ENCODE peak calls at places on chromosomes 2 and 18, in four cellular contexts. V is endodermal cell, P is B cell, U is RWPE1. D is an unnamed sample.

GRCh38 chr2:237141556-237141955 is 55.9 kb downstream of the COPS8 start:
- DNase-seq in V (no peak), P (no peak), U (no peak), D (peak)

GRCh38 chr2:729363-729762 is 52.2 kb upstream of the TMEM18 start:
- DNase-seq in V (no peak), P (no peak), U (no peak), D (no peak)

GRCh38 chr18:22169011-22169888 is at the start of gene GATA6:
- DNase-seq in V (peak), P (peak), U (peak), D (peak)

GRCh38 chr2:11499081-11499743 is 33.3 kb upstream of the E2F6 start:
- DNase-seq in V (peak), P (no peak), U (no peak), D (no peak)

GRCh38 chr2:105919191-105919811 is 174.6 kb downstream of the NCK2 start:
- DNase-seq in V (no peak), P (no peak), U (peak), D (no peak)

GRCh38 chr2:189143930-189144329 is 35.6 kb downstream of the COL5A2 start:
- DNase-seq in V (no peak), P (no peak), U (no peak), D (no peak)

GRCh38 chr2:109690822-109691541 is 76.8 kb downstream of the SOWAHC start:
- DNase-seq in V (no peak), P (no peak), U (no peak), D (no peak)

GRCh38 chr2:127641846-127642510 is 4.0 kb upstream of the GPR17 start:
- DNase-seq in V (no peak), P (peak), U (no peak), D (no peak)

GRCh38 chr2:216770050-216770449 is 74.7 kb upstream of the IGFBP5 start:
- DNase-seq in V (no peak), P (no peak), U (no peak), D (no peak)

GRCh38 chr2:65072181-65072970 is 16.2 kb downstream of the CEP68 start:
- DNase-seq in V (no peak), P (peak), U (no peak), D (no peak)

GRCh38 chr2:206275274-206276160 is 1.1 kb downstream of the ZDBF2 start:
- DNase-seq in V (no peak), P (peak), U (peak), D (no peak)

GRCh38 chr2:105510761-105511669 is 112.2 kb upstream of the FHL2 start:
- DNase-seq in V (no peak), P (no peak), U (peak), D (no peak)

DNA sequence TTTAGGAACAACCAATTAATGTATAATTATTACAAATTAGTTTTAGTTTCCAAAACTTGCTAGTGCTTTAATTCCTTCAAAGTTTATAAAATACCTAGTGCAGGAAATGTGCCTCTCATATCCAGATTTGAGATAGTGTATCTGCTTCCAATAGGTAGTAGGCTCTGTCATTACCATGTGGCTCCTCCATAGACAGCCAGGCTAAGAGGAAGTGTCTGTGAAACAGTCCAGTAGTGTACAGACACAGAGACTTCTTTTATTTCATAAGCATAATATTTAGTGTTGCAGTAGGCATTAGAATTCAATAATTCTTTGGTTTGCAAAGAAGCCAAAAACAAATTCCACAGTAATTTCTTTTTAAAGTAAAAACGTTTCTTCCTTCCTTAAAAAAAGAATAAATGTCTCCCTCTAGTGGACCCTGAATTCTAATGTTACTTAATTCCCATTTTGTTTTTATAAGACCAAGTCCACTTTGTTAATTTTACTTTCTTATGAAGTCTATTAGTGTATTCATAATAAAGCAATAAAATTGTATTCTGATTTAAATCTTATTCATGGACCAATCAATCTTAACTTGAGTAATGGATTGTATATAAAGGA is 101.2 kb downstream of the NEB start:
- DNase-seq in V (no peak), P (no peak), U (no peak), D (no peak)
- TF ChIP-seq CTCF in V (peak), P (peak), U (peak), D (peak)

DNA sequence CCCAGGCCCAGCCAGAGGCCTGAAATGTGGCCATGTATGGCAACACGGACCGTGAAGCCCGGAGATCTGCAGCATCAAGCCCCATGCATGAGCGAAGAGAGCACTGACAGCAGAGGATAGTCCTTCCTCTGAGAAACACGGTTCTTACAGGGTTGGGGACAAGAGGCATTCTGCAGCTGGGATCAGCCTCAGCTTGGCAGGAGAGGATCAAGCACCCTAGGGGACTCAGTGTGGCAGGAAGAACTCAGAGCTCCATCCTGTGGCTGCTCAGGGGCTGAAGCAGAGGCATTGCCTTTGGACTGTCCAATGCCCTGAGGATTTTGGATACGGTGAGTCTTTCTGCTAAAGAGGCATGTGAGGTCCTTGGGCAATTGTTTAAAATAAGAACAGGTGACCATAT is 368.7 kb downstream of the ZNF516 start:
- DNase-seq in V (peak), P (no peak), U (no peak), D (no peak)
- TF ChIP-seq CTCF in V (peak), P (no peak), U (no peak), D (no peak)

DNA sequence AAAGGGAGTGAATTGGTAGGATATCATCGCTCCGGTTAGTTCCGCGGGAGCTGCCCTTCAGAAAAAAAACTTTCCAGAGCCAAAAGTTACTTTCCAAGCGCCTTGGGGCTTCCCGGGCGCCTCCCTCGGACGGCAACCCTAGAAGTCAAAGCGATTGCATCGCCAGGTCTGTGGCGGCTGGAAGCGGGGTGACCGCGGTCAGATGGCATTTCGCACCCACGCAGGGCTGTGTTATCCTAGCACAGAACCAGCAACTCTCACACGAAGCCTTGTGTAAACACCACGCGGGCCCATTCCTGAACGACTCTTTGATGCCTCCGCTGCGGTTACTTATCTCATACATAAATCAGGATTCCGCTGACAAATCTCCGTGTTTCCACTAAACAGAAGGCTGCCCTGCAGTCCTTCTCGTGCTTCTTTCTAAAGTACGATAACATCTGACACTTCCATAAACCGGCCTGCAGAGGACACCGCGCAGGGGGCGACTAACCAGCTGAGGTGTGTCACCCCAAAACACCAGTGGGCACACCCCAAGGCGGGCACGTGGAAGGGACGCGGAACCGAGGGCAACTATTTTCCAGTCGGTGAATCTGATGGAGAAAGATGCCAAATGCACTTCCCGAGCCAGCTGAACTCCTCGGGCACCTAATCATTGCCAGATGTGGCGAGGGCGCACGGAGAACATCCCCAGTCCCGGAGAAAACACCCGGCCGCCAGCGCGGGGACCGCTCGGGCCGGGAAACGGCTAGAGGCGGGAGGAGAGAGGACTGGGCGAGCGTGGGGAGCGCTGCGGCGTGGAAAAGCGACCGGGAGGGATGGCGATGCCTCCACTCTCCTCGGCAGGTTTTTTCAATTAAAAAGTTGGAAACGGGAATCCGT is 911 bp downstream of the COLEC12 start:
- DNase-seq in V (peak), P (no peak), U (no peak), D (no peak)
- TF ChIP-seq CTCF in V (no peak), P (no peak), U (no peak), D (no peak)

GRCh38 chr2:241267249-241268067 is 48.0 kb downstream of the HDLBP start:
- DNase-seq in V (peak), P (peak), U (no peak), D (peak)

GRCh38 chr2:241270531-241270930 is 44.9 kb downstream of the HDLBP start:
- DNase-seq in V (no peak), P (no peak), U (no peak), D (peak)

GRCh38 chr2:241269707-241270520 is 45.6 kb downstream of the HDLBP start:
- DNase-seq in V (no peak), P (no peak), U (no peak), D (peak)

GRCh38 chr2:241268306-241268705 is 47.2 kb downstream of the HDLBP start:
- DNase-seq in V (peak), P (no peak), U (no peak), D (no peak)

DNA sequence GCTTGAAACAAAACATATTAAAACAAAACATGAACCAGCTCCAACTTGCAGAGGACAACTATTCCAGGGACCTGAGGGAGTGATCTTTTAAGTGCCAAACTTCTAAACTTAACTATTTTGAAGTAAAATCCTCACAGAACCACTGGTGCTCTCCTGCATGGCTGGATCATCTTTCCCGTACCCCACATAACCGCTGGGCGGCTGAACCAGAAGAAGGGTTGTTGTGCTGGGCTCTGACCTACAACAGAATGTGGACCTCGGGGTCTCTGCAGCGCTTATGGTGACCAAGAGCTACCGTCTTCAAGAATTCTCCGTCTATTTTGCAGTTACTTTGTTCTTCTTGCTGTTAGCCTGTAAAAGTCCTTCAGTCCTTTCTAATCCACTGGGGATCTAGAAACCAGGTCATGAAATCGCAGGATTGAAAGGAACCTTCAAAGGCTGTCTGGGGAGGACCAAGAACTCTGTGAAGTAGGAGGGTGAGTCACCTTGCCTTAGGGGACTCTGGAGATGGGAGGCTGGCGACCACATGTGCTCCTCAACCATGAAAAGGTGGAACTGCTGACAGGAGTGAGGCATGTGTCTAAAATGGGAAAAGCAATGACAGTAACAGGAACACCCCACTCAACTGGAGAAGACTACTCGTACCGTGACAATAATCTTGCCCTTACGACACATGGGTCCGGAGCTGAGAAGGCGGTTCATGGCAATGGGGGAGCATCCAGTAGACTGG is 46.6 kb downstream of the HDLBP start:
- DNase-seq in V (no peak), P (no peak), U (peak), D (peak)
- TF ChIP-seq CTCF in V (no peak), P (no peak), U (no peak), D (no peak)

DNA sequence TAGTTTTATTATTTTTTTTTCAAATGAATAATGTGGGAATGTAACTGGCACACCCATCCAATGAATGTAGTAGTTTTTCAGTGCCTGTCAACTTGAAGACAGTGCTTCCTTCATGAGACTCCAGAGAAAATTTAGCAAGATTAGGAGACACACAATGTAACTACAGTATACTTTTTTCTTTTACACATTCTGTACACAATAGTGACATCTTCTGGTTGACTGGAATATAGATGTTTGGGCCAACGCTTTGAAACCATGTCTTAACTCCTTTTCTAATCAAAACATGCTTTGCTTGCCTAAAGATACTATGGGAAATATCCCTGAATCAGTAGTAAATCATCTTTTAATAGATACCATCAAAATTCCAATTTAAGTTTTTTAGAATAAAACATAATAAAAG is 229.5 kb upstream of the ZC3H15 start:
- DNase-seq in V (no peak), P (no peak), U (peak), D (no peak)
- TF ChIP-seq CTCF in V (peak), P (peak), U (peak), D (peak)

GRCh38 chr2:169673921-169674320 is 20.3 kb downstream of the CFAP210 start:
- DNase-seq in V (no peak), P (no peak), U (no peak), D (no peak)
- TF ChIP-seq CTCF in V (no peak), P (no peak), U (no peak), D (no peak)

DNA sequence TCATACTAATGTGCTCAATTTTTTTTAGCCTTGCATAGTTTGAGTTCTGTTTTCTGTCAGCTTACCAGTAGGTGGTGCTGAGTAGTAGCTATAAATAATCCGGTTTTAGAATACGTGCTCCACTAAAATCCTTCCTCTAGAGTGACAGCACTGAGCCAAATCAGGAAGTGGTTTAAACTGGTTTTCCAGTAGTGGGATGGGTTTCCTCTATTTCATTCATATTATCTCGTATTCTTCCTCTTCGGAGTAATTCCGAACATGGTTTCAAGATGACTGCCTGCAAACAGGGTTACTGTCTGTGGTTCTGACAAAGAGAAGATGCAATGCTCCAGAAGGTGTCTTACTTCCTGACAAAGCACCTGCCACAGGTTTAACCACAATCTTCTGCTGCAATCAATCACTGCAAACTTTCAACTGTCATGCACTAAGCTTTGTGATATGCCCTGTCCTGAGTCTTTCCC is 496.9 kb upstream of the VRK2 start:
- DNase-seq in V (no peak), P (no peak), U (no peak), D (no peak)
- TF ChIP-seq CTCF in V (peak), P (no peak), U (no peak), D (peak)

DNA sequence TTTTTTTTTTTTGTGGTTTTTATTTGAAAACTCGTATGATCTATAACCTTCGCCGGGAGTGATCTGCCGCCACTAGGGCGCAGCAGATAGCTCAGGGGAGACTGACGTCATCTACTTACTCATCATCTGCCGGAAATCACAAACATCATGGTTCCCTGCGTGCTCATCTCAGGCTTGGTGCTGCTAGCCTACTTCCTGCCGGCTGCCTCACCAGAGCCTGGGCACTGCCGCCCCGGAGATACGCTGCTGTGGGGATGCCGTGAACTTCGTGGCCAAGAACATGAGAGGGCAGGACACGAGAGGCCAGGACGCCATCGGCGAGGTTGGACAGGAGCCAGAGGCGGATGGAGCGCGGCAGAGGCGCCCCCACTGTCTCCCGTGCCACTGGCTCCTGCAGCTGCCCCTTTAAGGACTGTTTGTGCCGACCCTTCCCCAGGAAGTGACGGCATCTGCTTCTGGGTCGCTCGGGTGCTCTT is 68.8 kb downstream of the DOK6 start:
- DNase-seq in V (peak), P (no peak), U (no peak), D (no peak)
- TF ChIP-seq CTCF in V (peak), P (no peak), U (peak), D (peak)

GRCh38 chr2:54103454-54104314 is 11.7 kb upstream of the ACYP2 start:
- DNase-seq in V (peak), P (peak), U (peak), D (no peak)
- TF ChIP-seq CTCF in V (peak), P (peak), U (peak), D (no peak)

DNA sequence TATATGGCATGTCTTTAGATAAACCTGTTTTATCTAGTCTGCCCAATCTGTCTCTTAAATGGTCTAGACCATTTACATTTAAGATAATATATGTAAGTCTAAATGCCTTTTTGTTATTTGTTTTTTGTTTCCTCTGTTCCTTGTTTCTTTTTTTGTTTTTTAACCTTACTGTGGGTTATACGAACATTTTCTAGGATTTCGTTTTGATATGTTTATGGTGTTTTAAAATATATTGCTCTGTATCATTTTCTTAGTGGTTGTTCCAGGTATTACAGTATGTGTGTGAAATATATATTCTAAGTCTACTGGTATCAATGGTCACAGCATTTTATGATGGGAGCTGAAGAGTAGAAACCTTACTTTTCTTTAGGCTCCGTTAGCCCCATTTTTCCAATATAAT is 13.4 kb downstream of the BCL2L11 start:
- DNase-seq in V (no peak), P (no peak), U (no peak), D (no peak)
- TF ChIP-seq CTCF in V (peak), P (peak), U (no peak), D (peak)